ENCODE peak calls at places on chromosomes 5 and 9, in six cellular contexts. C is C1 segment of cervical spinal cord; S is SK-N-SH; J is stimulated activated CD4-positive, alpha-beta T cell treated with anti-CD3 and anti-CD28 coated beads, Interleukin-12 subunit alpha, Interleukin-12 subunit beta, amount 100 ng/mL, for 24 hours; Z is RPMI7951; R is myocyte. T is an unnamed sample.

GRCh38 chr9:22040760-22041159 is 31.7 kb upstream of the CDKN2B start:
- DNase-seq in J (no peak), R (peak; percentile 59), S (no peak), C (no peak), Z (peak; percentile 82), T (no peak)

GRCh38 chr5:139711067-139711851 is 63.1 kb downstream of the CXXC5 start:
- DNase-seq in J (peak; percentile 50), Z (peak; percentile 35), R (peak; percentile 84), S (peak; percentile 82), C (no peak), T (peak; percentile 34)

GRCh38 chr5:50666261-50667078 is at the start of gene PARP8:
- DNase-seq in C (peak; percentile 68), J (peak; percentile 22), Z (peak; percentile 58), S (peak; percentile 83), R (peak; percentile 49), T (peak; percentile 69)

GRCh38 chr9:90641868-90642558 is 611 bp downstream of the DIRAS2 start:
- DNase-seq in J (no peak), S (no peak), C (peak; percentile 32), R (no peak), Z (no peak), T (no peak)

GRCh38 chr9:127308559-127309429 is 44.2 kb downstream of the GARNL3 start:
- DNase-seq in R (peak; percentile 13), S (peak; percentile 42), C (no peak), Z (peak; percentile 21), J (no peak), T (no peak)

GRCh38 chr9:24051587-24051986 is 225.5 kb upstream of the ELAVL2 start:
- DNase-seq in R (no peak), J (no peak), S (no peak), C (no peak), Z (no peak), T (no peak)

GRCh38 chr9:34227445-34227844 is 48.6 kb downstream of the UBAP1 start:
- DNase-seq in Z (no peak), C (no peak), J (no peak), R (peak; percentile 46), S (no peak), T (no peak)

GRCh38 chr5:104540448-104540847 is 977.9 kb upstream of the NUDT12 start:
- DNase-seq in R (peak; percentile 28), J (no peak), S (no peak), C (no peak), Z (no peak), T (peak; percentile 2)

GRCh38 chr9:105646879-105647594 is 15.2 kb upstream of the TAL2 start:
- DNase-seq in S (no peak), Z (no peak), J (no peak), C (no peak), R (no peak), T (no peak)

GRCh38 chr5:11791777-11792176 is 112.5 kb downstream of the CTNND2 start:
- DNase-seq in J (no peak), C (no peak), Z (no peak), R (no peak), S (no peak), T (no peak)

GRCh38 chr9:744790-745456 is 96.6 kb upstream of the DMRT1 start:
- DNase-seq in S (no peak), J (no peak), C (no peak), R (peak; percentile 97), Z (no peak), T (no peak)

GRCh38 chr9:95981741-95982390 is 106.4 kb downstream of the ERCC6L2 start:
- DNase-seq in Z (peak; percentile 3), C (no peak), S (no peak), J (no peak), R (peak; percentile 83), T (no peak)

GRCh38 chr5:149731617-149732400 is 1.7 kb downstream of the PPARGC1B start:
- DNase-seq in R (peak; percentile 93), S (peak; percentile 74), Z (peak; percentile 83), J (peak; percentile 80), C (peak; percentile 40), T (peak; percentile 85)

GRCh38 chr9:87445646-87446045 is 52.0 kb upstream of the DAPK1 start:
- DNase-seq in C (peak; percentile 1), Z (peak; percentile 3), S (no peak), J (peak; percentile 1), R (no peak), T (peak; percentile 87)

GRCh38 chr5:33381243-33381642 is 59.5 kb upstream of the TARS1 start:
- DNase-seq in R (no peak), Z (no peak), J (no peak), S (no peak), C (no peak), T (no peak)

GRCh38 chr9:15642369-15642962 is 89.6 kb downstream of the CCDC171 start:
- DNase-seq in R (peak; percentile 62), S (peak; percentile 33), Z (peak; percentile 29), J (no peak), C (no peak), T (peak; percentile 68)

GRCh38 chr5:108093186-108093585 is 288.7 kb downstream of the FBXL17 start:
- DNase-seq in J (no peak), C (no peak), Z (no peak), R (peak; percentile 30), S (peak; percentile 41), T (peak; percentile 57)

GRCh38 chr9:98249774-98250173 is 5.7 kb downstream of the TBC1D2 start:
- DNase-seq in J (no peak), Z (no peak), R (peak; percentile 25), C (no peak), S (no peak), T (no peak)

GRCh38 chr5:61332891-61333350 is 863 bp downstream of the ZSWIM6 start:
- DNase-seq in C (peak; percentile 69), R (peak; percentile 62), Z (peak; percentile 60), S (peak; percentile 76), J (no peak), T (peak; percentile 28)

GRCh38 chr5:111641533-111642230 is 115.3 kb downstream of the NREP start:
- DNase-seq in Z (peak; percentile 81), R (peak; percentile 17), J (no peak), C (no peak), S (no peak), T (no peak)

GRCh38 chr5:149652697-149653096 is 71.4 kb downstream of the ARHGEF37 start:
- DNase-seq in Z (no peak), S (no peak), J (no peak), C (no peak), R (no peak), T (no peak)

GRCh38 chr5:95664204-95664786 is 17.7 kb downstream of the RFESD start:
- DNase-seq in Z (peak; percentile 32), R (peak; percentile 62), C (no peak), S (no peak), J (peak; percentile 15), T (peak; percentile 53)

GRCh38 chr5:62780230-62780629 is 201.6 kb downstream of the LRRC70 start:
- DNase-seq in J (no peak), C (no peak), S (no peak), Z (no peak), R (no peak), T (no peak)

GRCh38 chr9:32385135-32385884 is 867 bp downstream of the ACO1 start:
- DNase-seq in R (no peak), J (no peak), Z (no peak), S (no peak), C (no peak), T (no peak)

GRCh38 chr5:136025900-136026299 is 2.9 kb upstream of the TGFBI start:
- DNase-seq in J (no peak), S (no peak), C (peak; percentile 14), R (no peak), Z (no peak), T (no peak)

GRCh38 chr9:73155389-73155788 is 3.7 kb downstream of the ANXA1 start:
- DNase-seq in R (no peak), J (no peak), C (no peak), S (no peak), Z (no peak), T (no peak)

GRCh38 chr5:2181164-2181956 is 298.6 kb upstream of the IRX4 start:
- DNase-seq in Z (no peak), S (no peak), R (no peak), C (no peak), J (no peak), T (no peak)

GRCh38 chr9:13841801-13842462 is 472.0 kb downstream of the NFIB start:
- DNase-seq in C (no peak), J (no peak), Z (no peak), R (no peak), S (no peak), T (no peak)

GRCh38 chr5:87844449-87844848 is 424.2 kb downstream of the TMEM161B start:
- DNase-seq in R (no peak), J (no peak), S (no peak), Z (no peak), C (no peak), T (peak; percentile 38)

GRCh38 chr9:112011051-112011620 is 114.5 kb downstream of the UGCG start:
- DNase-seq in C (no peak), J (no peak), S (no peak), R (no peak), Z (no peak), T (no peak)

GRCh38 chr9:98140503-98140902 is 21.5 kb upstream of the TRIM14 start:
- DNase-seq in R (no peak), Z (no peak), S (no peak), C (no peak), J (no peak), T (no peak)